ENCODE peak calls at places on chromosomes 11 and 22, in four cellular contexts. Z is stimulated activated CD8-positive, alpha-beta memory T cell treated with anti-CD3 and anti-CD28 coated beads, Interleukin-4, amount 100 ng/mL, for 1 hour; S is heart left ventricle; D is AG10803. V is an unnamed sample.

GRCh38 chr11:116170526-116171120 is 602.2 kb downstream of the BUD13 start:
- DNase-seq in Z (no peak), S (no peak), D (no peak), V (peak; percentile 6)

GRCh38 chr22:23684561-23685031 is 6.2 kb upstream of the RGL4 start:
- DNase-seq in Z (no peak), S (no peak), D (no peak), V (no peak)

GRCh38 chr22:44305455-44305854 is 7.3 kb downstream of the SHISAL1 start:
- DNase-seq in Z (no peak), S (no peak), D (no peak), V (no peak)

GRCh38 chr11:71342116-71342515 is 89.7 kb upstream of the SHANK2 start:
- DNase-seq in Z (no peak), S (no peak), D (peak; percentile 28), V (peak; percentile 49)

GRCh38 chr11:109016724-109017123 is 351.9 kb downstream of the DDX10 start:
- DNase-seq in Z (no peak), S (no peak), D (no peak), V (no peak)

GRCh38 chr22:49368976-49369725 is 458.5 kb downstream of the BRD1 start:
- DNase-seq in Z (no peak), S (no peak), D (no peak), V (peak; percentile 86)

GRCh38 chr22:38180841-38181452 is 683 bp downstream of the PLA2G6 start:
- DNase-seq in Z (no peak), S (no peak), D (no peak), V (no peak)

GRCh38 chr11:108253176-108253575 is 30.3 kb downstream of the ATM start:
- DNase-seq in Z (no peak), S (no peak), D (peak; percentile 6), V (no peak)

GRCh38 chr22:44665115-44665514 is 36.9 kb upstream of the PRR5 start:
- DNase-seq in Z (no peak), S (peak; percentile 74), D (no peak), V (peak; percentile 72)

GRCh38 chr22:40855104-40855959 is 1.1 kb downstream of the ST13 start:
- DNase-seq in Z (no peak), S (no peak), D (peak; percentile 49), V (peak; percentile 60)

GRCh38 chr11:131914299-131914902 is 544.0 kb downstream of the NTM start:
- DNase-seq in Z (no peak), S (no peak), D (peak; percentile 53), V (no peak)

GRCh38 chr22:29870574-29870973 is 12.4 kb upstream of the MTMR3 start:
- DNase-seq in Z (no peak), S (no peak), D (peak; percentile 51), V (no peak)

GRCh38 chr11:78429667-78430066 is 12.0 kb upstream of the GAB2 start:
- DNase-seq in Z (no peak), S (no peak), D (no peak), V (no peak)

GRCh38 chr11:124707813-124708212 is 31.9 kb upstream of the NRGN start:
- DNase-seq in Z (no peak), S (no peak), D (no peak), V (no peak)

GRCh38 chr11:35083181-35084061 is 55.5 kb upstream of the CD44 start:
- DNase-seq in Z (peak; percentile 34), S (peak; percentile 69), D (peak; percentile 100), V (peak; percentile 85)

GRCh38 chr22:45149671-45150070 is 14.1 kb upstream of the NUP50 start:
- DNase-seq in Z (no peak), S (no peak), D (peak; percentile 65), V (no peak)